ENCODE peak calls at places on chromosomes 1 and 21, in seven cellular contexts. H is mammary epithelial cell; L is dorsolateral prefrontal cortex; Q is left lung; Z is mesenchymal stem cell; Y is heart left ventricle; V is CD8-positive, alpha-beta T cell. G is an unnamed sample.

GRCh38 chr1:224058303-224058702 is 55.6 kb upstream of the FBXO28 start:
- DNase-seq in Y (no peak), Z (no peak), H (peak; percentile 92), L (no peak), Q (no peak), V (no peak), G (peak; percentile 44)

GRCh38 chr1:31739281-31739853 is 24.8 kb downstream of the ADGRB2 start:
- DNase-seq in Y (no peak), V (no peak), L (no peak), Z (no peak), Q (no peak), H (no peak), G (no peak)

GRCh38 chr1:67634396-67634935 is 50.5 kb upstream of the GADD45A start:
- DNase-seq in L (no peak), V (no peak), H (no peak), Q (no peak), Y (no peak), Z (no peak), G (no peak)

GRCh38 chr21:27513825-27514224 is 546.9 kb upstream of the ADAMTS5 start:
- DNase-seq in Y (no peak), Z (no peak), L (no peak), Q (no peak), V (no peak), H (peak; percentile 89), G (no peak)

GRCh38 chr1:231630558-231631205 is 4.1 kb downstream of the DISC1 start:
- DNase-seq in Y (no peak), V (no peak), H (no peak), Z (peak; percentile 43), L (no peak), Q (no peak), G (no peak)

GRCh38 chr1:147377263-147378246 is 135.1 kb downstream of the CHD1L start:
- DNase-seq in Y (no peak), Z (no peak), H (no peak), Q (no peak), V (no peak), L (no peak), G (no peak)

GRCh38 chr21:42527489-42528158 is 14.0 kb downstream of the SLC37A1 start:
- DNase-seq in H (no peak), L (no peak), Z (peak; percentile 12), Y (no peak), Q (no peak), V (peak; percentile 76), G (no peak)

GRCh38 chr21:26840912-26841311 is 4.3 kb downstream of the ADAMTS1 start:
- DNase-seq in L (no peak), H (peak; percentile 93), Z (peak; percentile 68), Q (peak; percentile 13), Y (peak; percentile 89), V (no peak), G (peak; percentile 38)

GRCh38 chr1:233304489-233305102 is 9.1 kb upstream of the PCNX2 start:
- DNase-seq in L (no peak), V (no peak), Q (no peak), Z (peak; percentile 34), H (peak; percentile 17), Y (no peak), G (peak; percentile 12)

GRCh38 chr1:179714159-179714558 is 28.9 kb upstream of the FAM163A start:
- DNase-seq in Y (no peak), Z (no peak), L (no peak), V (no peak), Q (no peak), H (no peak), G (no peak)

GRCh38 chr1:151455966-151456365 is 3.3 kb downstream of the POGZ start:
- DNase-seq in V (no peak), L (no peak), Z (no peak), H (no peak), Y (no peak), Q (no peak), G (no peak)

GRCh38 chr1:151457911-151458882 is 1.1 kb downstream of the POGZ start:
- DNase-seq in V (peak; percentile 71), Y (peak; percentile 73), Z (peak; percentile 94), H (peak; percentile 86), L (peak; percentile 67), Q (peak; percentile 90), G (peak; percentile 76)

GRCh38 chr1:151461694-151462093 is 2.4 kb upstream of the POGZ start:
- DNase-seq in Q (no peak), H (no peak), L (no peak), Z (no peak), V (no peak), Y (no peak), G (no peak)

GRCh38 chr1:151459331-151460046 is at the start of gene POGZ:
- DNase-seq in Z (peak; percentile 97), H (peak; percentile 88), L (peak; percentile 95), Y (peak; percentile 98), V (peak; percentile 95), Q (peak; percentile 95), G (peak; percentile 97)

DNA sequence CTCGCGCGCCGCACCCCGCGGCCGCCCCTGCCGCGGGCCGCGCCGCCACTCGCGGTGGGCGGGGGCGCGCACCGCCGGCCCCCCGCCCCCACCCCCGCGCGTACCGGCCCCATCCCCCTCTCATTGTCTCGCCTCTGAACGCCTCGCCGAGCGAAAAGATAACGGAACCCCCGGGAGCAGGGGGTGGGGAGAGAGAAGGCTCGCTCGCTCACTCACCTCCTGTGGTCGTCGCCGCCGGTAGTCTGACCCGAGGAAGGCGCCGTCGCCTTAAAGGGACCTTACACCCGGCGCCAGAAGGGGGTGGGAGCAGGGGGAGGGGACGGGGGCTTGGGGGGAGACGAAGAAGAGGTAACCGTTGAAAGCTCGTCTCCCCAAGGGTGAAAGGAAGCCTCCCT is 361 bp downstream of the POGZ start:
- DNase-seq in Y (peak; percentile 80), L (peak; percentile 41), H (peak; percentile 74), Z (peak; percentile 75), Q (peak; percentile 85), V (peak; percentile 70), G (peak; percentile 41)
- H3K4me3 ChIP-seq in Y (peak overlapping the region; percentile 62), L (peak overlapping the region; percentile 77), H (peak overlapping the region; percentile 69), Z (peak overlapping the region; percentile 65), Q (peak overlapping the region; percentile 46), V (peak overlapping the region; percentile 45), G (peak overlapping the region; percentile 67)

GRCh38 chr1:204377800-204378608 is 18.3 kb upstream of the PLEKHA6 start:
- DNase-seq in Y (no peak), H (peak; percentile 28), Q (peak; percentile 89), V (peak; percentile 35), L (no peak), Z (no peak), G (no peak)

GRCh38 chr1:204384636-204385354 is 25.1 kb upstream of the PLEKHA6 start:
- DNase-seq in H (peak; percentile 27), Q (peak; percentile 71), L (peak; percentile 46), V (no peak), Y (peak; percentile 66), Z (no peak), G (no peak)

GRCh38 chr1:204383163-204383904 is 23.6 kb upstream of the PLEKHA6 start:
- DNase-seq in H (no peak), Y (no peak), L (no peak), Z (no peak), V (no peak), Q (no peak), G (no peak)

GRCh38 chr1:204380293-204380831 is 20.6 kb upstream of the PLEKHA6 start:
- DNase-seq in V (no peak), L (no peak), Q (no peak), Z (no peak), H (peak; percentile 20), Y (no peak), G (no peak)

DNA sequence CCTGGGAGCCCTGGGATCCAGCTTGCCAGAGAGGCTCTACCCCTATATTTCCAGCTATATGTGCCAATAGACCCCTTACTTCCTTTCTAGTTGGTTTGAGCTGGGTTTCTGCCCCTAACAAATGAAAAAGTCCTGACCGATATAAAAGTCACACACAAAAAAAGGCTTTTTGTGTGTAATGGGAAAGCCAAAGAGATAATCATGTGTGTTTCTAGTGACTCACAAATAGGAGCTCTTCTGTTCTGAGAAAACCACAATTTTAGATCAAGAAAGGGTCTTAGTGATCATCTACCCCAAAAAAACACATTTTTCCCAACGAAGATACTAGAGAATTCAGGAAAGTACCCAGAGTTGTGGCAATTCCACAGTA is 23.0 kb upstream of the PLEKHA6 start:
- DNase-seq in Q (no peak), L (no peak), Y (no peak), V (no peak), Z (no peak), H (no peak), G (no peak)
- H3K4me3 ChIP-seq in Q (no peak overlapping the region), L (no peak overlapping the region), Y (no peak overlapping the region), V (peak overlapping the region; percentile 54), Z (peak overlapping the region; percentile 24), H (no peak overlapping the region), G (no peak overlapping the region)

GRCh38 chr1:172821609-172822274 is 162.8 kb downstream of the FASLG start:
- DNase-seq in V (no peak), Z (peak; percentile 87), Y (no peak), Q (no peak), H (peak; percentile 23), L (no peak), G (peak; percentile 44)

GRCh38 chr1:172820759-172821158 is 161.9 kb downstream of the FASLG start:
- DNase-seq in H (no peak), V (no peak), Z (no peak), Y (no peak), L (no peak), Q (no peak), G (no peak)

GRCh38 chr1:172826096-172826741 is 167.3 kb downstream of the FASLG start:
- DNase-seq in L (no peak), Y (no peak), H (peak; percentile 68), Z (peak; percentile 96), Q (no peak), V (no peak), G (peak; percentile 90)

GRCh38 chr1:172824199-172824598 is 165.3 kb downstream of the FASLG start:
- DNase-seq in Q (no peak), L (no peak), Z (no peak), H (peak; percentile 20), V (no peak), Y (no peak), G (no peak)

DNA sequence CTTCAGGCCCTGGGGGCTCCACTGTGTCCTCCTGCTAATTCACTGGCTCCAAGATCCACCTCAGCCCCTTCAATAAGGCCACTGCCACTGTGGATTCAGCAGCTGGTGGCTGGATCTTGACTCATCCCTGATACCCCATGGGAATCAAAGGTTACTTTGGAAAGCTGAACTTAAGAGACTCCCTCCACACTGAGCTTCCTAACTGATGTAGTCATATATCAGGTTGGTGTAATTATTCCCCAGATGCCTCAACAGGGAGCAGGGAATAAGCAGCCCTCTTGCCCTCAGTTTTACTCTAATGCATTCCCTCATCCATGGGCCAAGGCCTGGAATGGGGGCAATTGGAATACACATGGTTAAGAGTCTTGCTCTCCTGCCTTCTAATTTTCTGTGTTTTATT is 164.6 kb downstream of the FASLG start:
- DNase-seq in L (no peak), H (no peak), Q (peak; percentile 12), V (no peak), Z (peak; percentile 73), Y (peak; percentile 29), G (peak; percentile 52)
- H3K4me3 ChIP-seq in L (no peak overlapping the region), H (no peak overlapping the region), Q (no peak overlapping the region), V (no peak overlapping the region), Z (no peak overlapping the region), Y (no peak overlapping the region), G (no peak overlapping the region)

GRCh38 chr1:150881331-150882070 is 5.1 kb upstream of the ARNT start:
- DNase-seq in V (no peak), L (no peak), Q (no peak), H (peak; percentile 90), Z (peak; percentile 84), Y (no peak), G (peak; percentile 75)
- H3K4me3 ChIP-seq in V (no peak overlapping the region), L (no peak overlapping the region), Q (no peak overlapping the region), H (no peak overlapping the region), Z (peak overlapping the region; percentile 59), Y (no peak overlapping the region), G (peak overlapping the region; percentile 0)